ENCODE peak calls at places on chromosomes 12 and 14, in nine cellular contexts. K is mesothelial cell of epicardium, U is fibroblast of lung, L is HFFc6, F is heart left ventricle, C is RWPE2, O is stomach, Y is dorsolateral prefrontal cortex, Z is endothelial cell. S is an unnamed sample.

GRCh38 chr12:93922583-93923006 is 225.8 kb upstream of the PLXNC1 start:
- DNase-seq in K (no peak), U (peak), L (no peak), F (no peak), C (no peak), O (no peak), Y (no peak), Z (no peak), S (no peak)

GRCh38 chr12:103495158-103495782 is 498 bp downstream of the C12orf42 start:
- DNase-seq in K (no peak), U (no peak), L (no peak), F (no peak), C (no peak), O (peak), Y (peak), Z (peak), S (no peak)

GRCh38 chr12:92503029-92503931 is 199.5 kb upstream of the PLEKHG7 start:
- DNase-seq in K (no peak), U (no peak), L (no peak), F (no peak), C (no peak), O (no peak), Y (no peak), Z (no peak), S (no peak)

GRCh38 chr12:13588574-13588973 is 392.0 kb downstream of the EMP1 start:
- DNase-seq in K (no peak), U (no peak), L (no peak), F (no peak), C (no peak), O (no peak), Y (no peak), Z (no peak), S (no peak)

GRCh38 chr12:5985471-5985870 is 40.4 kb upstream of the ANO2 start:
- DNase-seq in K (no peak), U (no peak), L (no peak), F (no peak), C (no peak), O (no peak), Y (no peak), Z (no peak), S (no peak)

GRCh38 chr12:72986963-72987362 is 714.8 kb downstream of the TRHDE start:
- DNase-seq in K (no peak), U (no peak), L (no peak), F (no peak), C (no peak), O (no peak), Y (no peak), Z (no peak), S (no peak)

GRCh38 chr12:110010853-110011835 is 11.9 kb downstream of the ANKRD13A start:
- DNase-seq in K (no peak), U (no peak), L (no peak), F (no peak), C (no peak), O (no peak), Y (no peak), Z (no peak), S (no peak)

GRCh38 chr14:40674503-40674902 is 932.2 kb upstream of the LRFN5 start:
- DNase-seq in K (no peak), U (no peak), L (no peak), F (no peak), C (no peak), O (no peak), Y (no peak), Z (no peak), S (no peak)

GRCh38 chr14:20469890-20470858 is 968 bp downstream of the PNP start:
- DNase-seq in K (no peak), U (peak), L (peak), F (peak), C (no peak), O (peak), Y (no peak), Z (peak), S (no peak)

GRCh38 chr12:51373222-51373621 is 18.0 kb downstream of the GALNT6 start:
- DNase-seq in K (no peak), U (no peak), L (no peak), F (no peak), C (no peak), O (no peak), Y (no peak), Z (no peak), S (no peak)

GRCh38 chr12:48572326-48572725 is 2.5 kb upstream of the LALBA start:
- DNase-seq in K (no peak), U (no peak), L (no peak), F (no peak), C (no peak), O (no peak), Y (no peak), Z (no peak), S (no peak)

GRCh38 chr14:57244103-57244502 is 24.6 kb downstream of the EXOC5 start:
- DNase-seq in K (no peak), U (peak), L (peak), F (no peak), C (no peak), O (no peak), Y (no peak), Z (no peak), S (no peak)

GRCh38 chr14:100070310-100070709 is 5.1 kb downstream of the EVL start:
- DNase-seq in K (no peak), U (no peak), L (no peak), F (no peak), C (no peak), O (no peak), Y (no peak), Z (no peak), S (no peak)

GRCh38 chr14:59127437-59127732 is 61.1 kb upstream of the DAAM1 start:
- DNase-seq in K (no peak), U (no peak), L (no peak), F (no peak), C (no peak), O (no peak), Y (no peak), Z (no peak), S (no peak)

GRCh38 chr12:108560321-108560721 is 652 bp downstream of the SART3 start:
- DNase-seq in K (no peak), U (peak), L (peak), F (no peak), C (no peak), O (no peak), Y (no peak), Z (no peak), S (no peak)

GRCh38 chr14:23409966-23410635 is 2.0 kb upstream of the MYH6 start:
- DNase-seq in K (no peak), U (no peak), L (no peak), F (peak), C (no peak), O (no peak), Y (no peak), Z (no peak), S (no peak)

GRCh38 chr14:43407721-43408120 is 1099.4 kb downstream of the FSCB start:
- DNase-seq in K (no peak), U (no peak), L (no peak), F (no peak), C (no peak), O (no peak), Y (no peak), Z (no peak), S (no peak)

GRCh38 chr14:71089974-71090373 is 182.7 kb downstream of the PCNX1 start:
- DNase-seq in K (no peak), U (peak), L (peak), F (no peak), C (no peak), O (no peak), Y (no peak), Z (no peak), S (no peak)

GRCh38 chr12:4134434-4134762 is 139.2 kb upstream of the CCND2 start:
- DNase-seq in K (no peak), U (no peak), L (no peak), F (no peak), C (no peak), O (no peak), Y (no peak), Z (no peak), S (no peak)

GRCh38 chr14:56284641-56285040 is 166.4 kb downstream of the PELI2 start:
- DNase-seq in K (no peak), U (no peak), L (no peak), F (no peak), C (no peak), O (no peak), Y (no peak), Z (no peak), S (no peak)

GRCh38 chr12:120049426-120049825 is 60.4 kb downstream of the BICDL1 start:
- DNase-seq in K (no peak), U (no peak), L (no peak), F (no peak), C (no peak), O (no peak), Y (no peak), Z (no peak), S (no peak)

GRCh38 chr14:101066826-101067508 is 163.4 kb upstream of the RTL1 start:
- DNase-seq in K (no peak), U (no peak), L (no peak), F (no peak), C (peak), O (no peak), Y (peak), Z (no peak), S (no peak)

GRCh38 chr12:91704446-91704845 is 441.2 kb downstream of the BTG1 start:
- DNase-seq in K (no peak), U (peak), L (no peak), F (no peak), C (no peak), O (no peak), Y (no peak), Z (no peak), S (no peak)

GRCh38 chr12:128557231-128557630 is 266.5 kb downstream of the SLC15A4 start:
- DNase-seq in K (no peak), U (no peak), L (no peak), F (no peak), C (no peak), O (no peak), Y (no peak), Z (no peak), S (no peak)

GRCh38 chr14:56782701-56783100 is 27.6 kb downstream of the OTX2 start:
- DNase-seq in K (no peak), U (no peak), L (no peak), F (no peak), C (no peak), O (no peak), Y (no peak), Z (no peak), S (no peak)

GRCh38 chr14:92362781-92363235 is 39.8 kb downstream of the SLC24A4 start:
- DNase-seq in K (no peak), U (peak), L (peak), F (no peak), C (no peak), O (no peak), Y (peak), Z (no peak), S (no peak)

GRCh38 chr14:39432619-39433451 is 602 bp upstream of the FBXO33 start:
- DNase-seq in K (peak), U (peak), L (peak), F (peak), C (peak), O (peak), Y (peak), Z (peak), S (peak)
- TF ChIP-seq CTCF in K (no peak), U (no peak), L (peak), F (peak), C (peak), O (no peak), Y (no peak), Z (no peak), S (peak)

GRCh38 chr14:25134184-25134583 is 84.2 kb upstream of the STXBP6 start:
- DNase-seq in K (no peak), U (no peak), L (no peak), F (no peak), C (no peak), O (no peak), Y (no peak), Z (no peak), S (no peak)

GRCh38 chr14:25132094-25132493 is 82.1 kb upstream of the STXBP6 start:
- DNase-seq in K (no peak), U (no peak), L (no peak), F (no peak), C (no peak), O (no peak), Y (no peak), Z (no peak), S (no peak)

GRCh38 chr14:25136811-25137210 is 86.9 kb upstream of the STXBP6 start:
- DNase-seq in K (no peak), U (no peak), L (no peak), F (no peak), C (no peak), O (no peak), Y (no peak), Z (no peak), S (no peak)

DNA sequence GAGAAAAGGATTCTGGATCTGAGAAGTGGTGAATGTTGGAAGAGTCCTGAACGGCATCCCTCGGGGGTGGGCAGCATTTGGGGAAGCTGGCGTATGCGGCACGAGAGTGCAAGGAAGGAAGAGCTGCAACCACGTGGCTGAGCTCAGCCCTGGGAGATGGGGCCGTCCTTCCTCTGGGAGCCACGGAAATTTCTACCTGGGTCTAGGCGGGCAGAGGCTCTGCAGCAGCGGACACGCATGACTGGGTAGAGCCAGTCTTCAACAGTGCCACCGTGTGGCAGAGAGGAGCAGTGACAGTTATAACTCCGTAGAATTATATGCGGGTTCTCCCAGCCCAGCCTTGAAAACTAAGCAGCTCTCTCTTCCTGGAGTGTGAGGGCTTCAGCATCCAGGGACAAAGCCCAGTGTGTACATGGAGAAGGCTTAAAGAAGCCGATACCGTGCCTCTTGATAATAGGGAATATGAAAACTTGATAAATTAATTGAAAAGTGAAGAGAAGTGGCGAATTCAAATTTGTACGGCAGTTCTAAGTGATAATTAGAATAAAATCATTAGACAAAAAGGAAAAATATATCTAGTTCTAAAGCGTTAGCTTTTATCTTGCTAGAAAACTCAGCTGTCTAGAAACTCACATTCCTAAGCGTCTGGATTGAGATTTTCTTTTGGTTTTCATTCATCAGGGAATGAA is 82.9 kb upstream of the STXBP6 start:
- DNase-seq in K (peak), U (peak), L (peak), F (peak), C (no peak), O (peak), Y (peak), Z (peak), S (peak)
- TF ChIP-seq CTCF in K (peak), U (peak), L (peak), F (peak), C (peak), O (no peak), Y (peak), Z (peak), S (peak)

DNA sequence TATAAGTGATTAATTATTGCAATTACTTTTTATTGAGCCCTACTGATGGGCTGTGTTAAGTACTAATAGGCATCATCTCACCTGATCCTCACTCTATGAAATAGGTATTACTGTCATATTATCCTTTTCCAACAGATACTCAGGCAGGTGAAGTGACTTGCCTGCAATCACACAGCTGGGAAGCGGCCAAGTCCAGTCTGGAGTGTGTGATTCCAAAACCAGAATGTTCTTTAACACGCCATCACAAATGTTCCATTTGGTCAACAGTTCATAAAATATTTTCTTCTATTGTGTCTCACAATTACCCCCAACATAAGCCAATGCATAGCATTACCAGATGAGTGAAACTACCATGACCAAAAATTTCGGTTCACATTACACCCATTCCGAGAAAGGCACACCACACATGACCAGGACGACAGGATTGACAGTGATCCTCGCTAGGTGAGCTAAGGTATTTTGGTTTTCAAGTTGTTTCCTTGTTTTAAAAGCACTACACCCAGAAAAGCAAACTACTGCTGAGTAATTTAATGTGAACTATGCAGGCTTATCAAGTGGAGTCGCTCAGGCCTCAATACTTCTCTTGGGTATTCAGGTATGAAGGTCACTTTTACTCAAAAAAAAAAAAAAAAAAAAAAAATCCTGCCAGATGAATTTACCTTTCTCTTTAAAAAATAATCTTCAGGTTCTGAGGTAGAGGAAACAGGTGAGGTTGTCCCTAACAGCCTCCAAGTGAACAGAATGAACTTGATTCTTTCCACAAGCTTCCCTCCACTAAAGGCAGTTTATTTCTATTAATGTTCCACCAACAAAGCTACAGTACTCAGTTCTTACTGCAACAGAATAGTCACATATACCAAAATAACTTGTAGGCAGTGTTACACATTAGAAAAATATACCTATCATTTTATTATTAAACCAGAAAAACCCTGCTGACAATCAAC is 2.4 kb downstream of the VPS37B start:
- DNase-seq in K (no peak), U (no peak), L (no peak), F (peak), C (no peak), O (peak), Y (no peak), Z (no peak), S (no peak)
- TF ChIP-seq CTCF in K (no peak), U (no peak), L (no peak), F (no peak), C (no peak), O (no peak), Y (no peak), Z (no peak), S (no peak)

DNA sequence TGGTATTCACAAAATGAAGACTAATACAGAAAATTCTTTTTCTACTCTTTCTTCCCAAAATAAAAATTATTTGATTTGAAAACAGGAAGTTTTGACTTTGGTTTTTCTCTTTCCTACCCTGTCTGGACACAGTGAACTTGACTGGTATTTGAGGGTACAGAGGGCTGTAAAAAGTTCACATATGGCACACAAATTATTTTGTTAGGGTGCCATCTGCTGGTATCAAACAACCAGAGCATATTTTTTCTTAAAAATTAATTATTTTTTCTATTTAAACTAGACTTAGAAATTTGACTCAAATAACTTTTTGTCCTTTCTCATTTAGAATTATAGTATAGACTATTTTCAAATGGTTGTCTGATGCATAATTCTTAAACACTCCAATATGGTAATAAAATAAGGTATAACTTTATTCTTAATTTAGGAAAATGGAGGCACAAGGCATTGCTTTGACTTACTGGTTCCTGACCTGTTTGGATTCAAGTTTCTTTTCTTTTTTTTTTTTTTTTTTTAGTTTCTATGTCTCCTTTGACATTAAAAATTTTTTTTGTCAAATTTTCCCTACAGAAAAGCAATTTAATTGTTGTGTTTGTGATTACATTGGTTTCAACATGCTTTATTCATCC is 390.6 kb downstream of the PRKD1 start:
- DNase-seq in K (no peak), U (peak), L (peak), F (no peak), C (no peak), O (no peak), Y (no peak), Z (no peak), S (no peak)
- TF ChIP-seq CTCF in K (peak), U (peak), L (peak), F (peak), C (peak), O (no peak), Y (peak), Z (peak), S (peak)

GRCh38 chr12:95857151-95857550 is 1.6 kb upstream of the SNRPF start:
- DNase-seq in K (no peak), U (peak), L (no peak), F (no peak), C (no peak), O (no peak), Y (no peak), Z (no peak), S (no peak)

GRCh38 chr12:95859344-95859816 is 628 bp downstream of the SNRPF start:
- DNase-seq in K (no peak), U (peak), L (no peak), F (no peak), C (no peak), O (no peak), Y (no peak), Z (no peak), S (no peak)

GRCh38 chr12:95859947-95860850 is 1.4 kb downstream of the SNRPF start:
- DNase-seq in K (no peak), U (no peak), L (no peak), F (no peak), C (no peak), O (no peak), Y (no peak), Z (no peak), S (no peak)

GRCh38 chr12:95857799-95858198 is 953 bp upstream of the SNRPF start:
- DNase-seq in K (no peak), U (no peak), L (no peak), F (no peak), C (no peak), O (no peak), Y (no peak), Z (no peak), S (no peak)

GRCh38 chr12:95858451-95859343 is at the start of gene SNRPF:
- DNase-seq in K (peak), U (peak), L (peak), F (peak), C (peak), O (peak), Y (peak), Z (peak), S (peak)
- TF ChIP-seq CTCF in K (no peak), U (peak), L (peak), F (no peak), C (no peak), O (no peak), Y (no peak), Z (no peak), S (no peak)

DNA sequence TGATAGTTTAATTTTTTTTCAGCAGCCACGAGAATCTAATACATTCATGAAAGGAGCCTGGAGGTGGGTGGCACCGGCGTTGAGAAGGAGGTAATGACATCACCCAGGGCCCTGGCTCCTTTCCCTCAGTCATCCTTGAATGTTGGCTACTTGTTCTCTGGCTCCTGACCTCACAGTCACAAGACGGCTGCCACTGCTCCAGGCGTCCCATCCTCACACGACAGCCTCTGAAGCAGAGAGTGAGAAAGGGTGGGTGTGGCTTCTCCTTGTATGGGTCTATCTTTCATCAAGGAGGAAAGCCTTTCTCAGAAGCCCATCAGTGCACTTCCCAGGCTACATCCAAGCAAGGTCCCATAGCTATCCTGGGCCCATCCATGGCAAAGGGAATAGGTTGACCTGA is 207.6 kb upstream of the C14orf180 start:
- DNase-seq in K (no peak), U (no peak), L (no peak), F (no peak), C (peak), O (no peak), Y (no peak), Z (no peak), S (no peak)
- TF ChIP-seq CTCF in K (no peak), U (no peak), L (no peak), F (no peak), C (no peak), O (no peak), Y (no peak), Z (no peak), S (no peak)

GRCh38 chr12:77685112-77685511 is 145.6 kb upstream of the NAV3 start:
- DNase-seq in K (peak), U (peak), L (peak), F (peak), C (no peak), O (peak), Y (peak), Z (peak), S (peak)
- TF ChIP-seq CTCF in K (peak), U (peak), L (peak), F (peak), C (peak), O (no peak), Y (peak), Z (peak), S (peak)